ENCODE peak calls at places on chromosomes 3 and 15, in nine cellular contexts. One of them, this sample, is unnamed.

GRCh38 chr3:72255191-72255590 is 470.2 kb upstream of the PROK2 start:
- DNase-seq in tibial nerve: no peak
- DNase-seq in A549: no peak
- DNase-seq in upper lobe of left lung: no peak
- DNase-seq in stomach: peak; percentile 48
- DNase-seq in HepG2: no peak
- DNase-seq in ovary: no peak
- DNase-seq in H1: no peak
- DNase-seq in suprapubic skin: no peak
- DNase-seq in this sample: peak; percentile 42

GRCh38 chr15:35618260-35619188 is 72.6 kb upstream of the DPH6 start:
- DNase-seq in tibial nerve: no peak
- DNase-seq in A549: no peak
- DNase-seq in upper lobe of left lung: no peak
- DNase-seq in stomach: no peak
- DNase-seq in HepG2: no peak
- DNase-seq in ovary: no peak
- DNase-seq in H1: no peak
- DNase-seq in suprapubic skin: no peak
- DNase-seq in this sample: no peak

GRCh38 chr3:168002786-168003368 is 92.8 kb downstream of the GOLIM4 start:
- DNase-seq in tibial nerve: no peak
- DNase-seq in A549: peak; percentile 26
- DNase-seq in upper lobe of left lung: no peak
- DNase-seq in stomach: peak; percentile 64
- DNase-seq in HepG2: no peak
- DNase-seq in ovary: no peak
- DNase-seq in H1: no peak
- DNase-seq in suprapubic skin: no peak
- DNase-seq in this sample: peak; percentile 42

GRCh38 chr15:71448688-71449114 is 333.4 kb downstream of the THSD4 start:
- DNase-seq in tibial nerve: no peak
- DNase-seq in A549: peak; percentile 86
- DNase-seq in upper lobe of left lung: no peak
- DNase-seq in stomach: peak; percentile 60
- DNase-seq in HepG2: peak; percentile 51
- DNase-seq in ovary: peak; percentile 16
- DNase-seq in H1: peak; percentile 39
- DNase-seq in suprapubic skin: no peak
- DNase-seq in this sample: peak; percentile 22

GRCh38 chr15:77905301-77905920 is 172.1 kb downstream of the TBC1D2B start:
- DNase-seq in tibial nerve: no peak
- DNase-seq in A549: no peak
- DNase-seq in upper lobe of left lung: no peak
- DNase-seq in stomach: peak; percentile 22
- DNase-seq in HepG2: no peak
- DNase-seq in ovary: no peak
- DNase-seq in H1: no peak
- DNase-seq in suprapubic skin: peak; percentile 69
- DNase-seq in this sample: no peak

GRCh38 chr3:10245313-10245712 is 2.9 kb upstream of the TATDN2 start:
- DNase-seq in tibial nerve: no peak
- DNase-seq in A549: no peak
- DNase-seq in upper lobe of left lung: no peak
- DNase-seq in stomach: no peak
- DNase-seq in HepG2: no peak
- DNase-seq in ovary: no peak
- DNase-seq in H1: no peak
- DNase-seq in suprapubic skin: no peak
- DNase-seq in this sample: no peak

GRCh38 chr15:28122038-28122949 is 23.2 kb upstream of the OCA2 start:
- DNase-seq in tibial nerve: no peak
- DNase-seq in A549: no peak
- DNase-seq in upper lobe of left lung: no peak
- DNase-seq in stomach: no peak
- DNase-seq in HepG2: no peak
- DNase-seq in ovary: no peak
- DNase-seq in H1: no peak
- DNase-seq in suprapubic skin: peak; percentile 72
- DNase-seq in this sample: no peak

GRCh38 chr3:138327831-138328230 is 1.8 kb downstream of the NME9 start:
- DNase-seq in tibial nerve: no peak
- DNase-seq in A549: no peak
- DNase-seq in upper lobe of left lung: no peak
- DNase-seq in stomach: no peak
- DNase-seq in HepG2: no peak
- DNase-seq in ovary: no peak
- DNase-seq in H1: no peak
- DNase-seq in suprapubic skin: no peak
- DNase-seq in this sample: no peak

GRCh38 chr3:51798561-51798960 is 19.5 kb upstream of the IQCF6 start:
- DNase-seq in tibial nerve: no peak
- DNase-seq in A549: no peak
- DNase-seq in upper lobe of left lung: no peak
- DNase-seq in stomach: no peak
- DNase-seq in HepG2: no peak
- DNase-seq in ovary: no peak
- DNase-seq in H1: no peak
- DNase-seq in suprapubic skin: no peak
- DNase-seq in this sample: no peak

GRCh38 chr3:168040624-168041208 is 55.0 kb downstream of the GOLIM4 start:
- DNase-seq in tibial nerve: no peak
- DNase-seq in A549: peak; percentile 57
- DNase-seq in upper lobe of left lung: peak; percentile 28
- DNase-seq in stomach: no peak
- DNase-seq in HepG2: peak; percentile 49
- DNase-seq in ovary: no peak
- DNase-seq in H1: no peak
- DNase-seq in suprapubic skin: no peak
- DNase-seq in this sample: no peak

GRCh38 chr3:134697830-134698699 is 47.2 kb upstream of the KY start:
- DNase-seq in tibial nerve: no peak
- DNase-seq in A549: no peak
- DNase-seq in upper lobe of left lung: no peak
- DNase-seq in stomach: no peak
- DNase-seq in HepG2: no peak
- DNase-seq in ovary: no peak
- DNase-seq in H1: no peak
- DNase-seq in suprapubic skin: no peak
- DNase-seq in this sample: no peak

GRCh38 chr3:145807990-145808389 is 353.0 kb downstream of the PLOD2 start:
- DNase-seq in tibial nerve: no peak
- DNase-seq in A549: peak; percentile 25
- DNase-seq in upper lobe of left lung: no peak
- DNase-seq in stomach: no peak
- DNase-seq in HepG2: no peak
- DNase-seq in ovary: no peak
- DNase-seq in H1: no peak
- DNase-seq in suprapubic skin: no peak
- DNase-seq in this sample: no peak

GRCh38 chr3:14440531-14441239 is 38.3 kb downstream of the SLC6A6 start:
- DNase-seq in tibial nerve: no peak
- DNase-seq in A549: peak; percentile 46
- DNase-seq in upper lobe of left lung: no peak
- DNase-seq in stomach: no peak
- DNase-seq in HepG2: no peak
- DNase-seq in ovary: no peak
- DNase-seq in H1: no peak
- DNase-seq in suprapubic skin: no peak
- DNase-seq in this sample: no peak

GRCh38 chr15:41476416-41477048 is 17.1 kb upstream of the ITPKA start:
- DNase-seq in tibial nerve: no peak
- DNase-seq in A549: no peak
- DNase-seq in upper lobe of left lung: no peak
- DNase-seq in stomach: no peak
- DNase-seq in HepG2: no peak
- DNase-seq in ovary: no peak
- DNase-seq in H1: no peak
- DNase-seq in suprapubic skin: no peak
- DNase-seq in this sample: no peak

GRCh38 chr3:39428745-39429201 is 22.3 kb downstream of the RPSA start:
- DNase-seq in tibial nerve: no peak
- DNase-seq in A549: no peak
- DNase-seq in upper lobe of left lung: no peak
- DNase-seq in stomach: no peak
- DNase-seq in HepG2: no peak
- DNase-seq in ovary: no peak
- DNase-seq in H1: no peak
- DNase-seq in suprapubic skin: no peak
- DNase-seq in this sample: no peak

GRCh38 chr3:143134446-143134845 is 14.9 kb downstream of the CHST2 start:
- DNase-seq in tibial nerve: no peak
- DNase-seq in A549: no peak
- DNase-seq in upper lobe of left lung: no peak
- DNase-seq in stomach: no peak
- DNase-seq in HepG2: no peak
- DNase-seq in ovary: no peak
- DNase-seq in H1: no peak
- DNase-seq in suprapubic skin: no peak
- DNase-seq in this sample: no peak

GRCh38 chr3:132730891-132731580 is 8.8 kb upstream of the NPHP3 start:
- DNase-seq in tibial nerve: no peak
- DNase-seq in A549: peak; percentile 39
- DNase-seq in upper lobe of left lung: no peak
- DNase-seq in stomach: no peak
- DNase-seq in HepG2: peak; percentile 33
- DNase-seq in ovary: no peak
- DNase-seq in H1: no peak
- DNase-seq in suprapubic skin: no peak
- DNase-seq in this sample: no peak

GRCh38 chr3:10371167-10371566 is 50.3 kb upstream of the SEC13 start:
- DNase-seq in tibial nerve: no peak
- DNase-seq in A549: no peak
- DNase-seq in upper lobe of left lung: no peak
- DNase-seq in stomach: no peak
- DNase-seq in HepG2: no peak
- DNase-seq in ovary: no peak
- DNase-seq in H1: no peak
- DNase-seq in suprapubic skin: no peak
- DNase-seq in this sample: no peak

GRCh38 chr3:128438488-128439072 is 28.1 kb downstream of the DNAJB8 start:
- DNase-seq in tibial nerve: no peak
- DNase-seq in A549: no peak
- DNase-seq in upper lobe of left lung: no peak
- DNase-seq in stomach: no peak
- DNase-seq in HepG2: no peak
- DNase-seq in ovary: no peak
- DNase-seq in H1: no peak
- DNase-seq in suprapubic skin: no peak
- DNase-seq in this sample: no peak

GRCh38 chr3:122101646-122102045 is 46.5 kb downstream of the CD86 start:
- DNase-seq in tibial nerve: no peak
- DNase-seq in A549: peak; percentile 59
- DNase-seq in upper lobe of left lung: no peak
- DNase-seq in stomach: no peak
- DNase-seq in HepG2: peak; percentile 56
- DNase-seq in ovary: no peak
- DNase-seq in H1: no peak
- DNase-seq in suprapubic skin: no peak
- DNase-seq in this sample: no peak

DNA sequence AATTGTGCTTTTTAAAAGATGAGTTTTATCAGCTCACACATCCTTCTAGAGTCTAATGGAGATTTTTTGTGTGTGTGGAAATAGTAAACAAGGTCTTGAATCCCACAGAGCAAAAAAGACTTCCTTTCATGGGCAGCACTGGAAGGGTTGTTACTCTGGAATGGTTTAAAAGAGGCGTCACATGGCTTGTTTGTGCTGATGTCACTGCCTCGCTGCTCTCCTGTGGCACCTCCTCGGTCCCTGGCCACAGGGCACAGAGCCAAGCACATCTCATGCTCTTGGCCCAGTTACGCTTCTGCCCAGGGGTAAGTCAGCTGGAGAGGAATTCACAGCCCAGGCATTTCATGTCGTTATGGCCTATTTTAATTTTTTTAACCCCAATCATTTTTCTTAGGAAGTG is 53.2 kb downstream of the PGPEP1L start:
- DNase-seq in tibial nerve: peak; percentile 70
- DNase-seq in A549: no peak
- DNase-seq in upper lobe of left lung: no peak
- DNase-seq in stomach: no peak
- DNase-seq in HepG2: no peak
- DNase-seq in ovary: peak; percentile 71
- DNase-seq in H1: no peak
- DNase-seq in suprapubic skin: no peak
- DNase-seq in this sample: peak; percentile 60
- TF ChIP-seq EP300 in tibial nerve: no peak
- TF ChIP-seq EP300 in A549: no peak
- TF ChIP-seq EP300 in upper lobe of left lung: no peak
- TF ChIP-seq EP300 in stomach: peak; percentile 74
- TF ChIP-seq EP300 in HepG2: no peak
- TF ChIP-seq EP300 in ovary: no peak
- TF ChIP-seq EP300 in H1: no peak
- TF ChIP-seq EP300 in suprapubic skin: peak; percentile 46
- TF ChIP-seq EP300 in this sample: no peak

DNA sequence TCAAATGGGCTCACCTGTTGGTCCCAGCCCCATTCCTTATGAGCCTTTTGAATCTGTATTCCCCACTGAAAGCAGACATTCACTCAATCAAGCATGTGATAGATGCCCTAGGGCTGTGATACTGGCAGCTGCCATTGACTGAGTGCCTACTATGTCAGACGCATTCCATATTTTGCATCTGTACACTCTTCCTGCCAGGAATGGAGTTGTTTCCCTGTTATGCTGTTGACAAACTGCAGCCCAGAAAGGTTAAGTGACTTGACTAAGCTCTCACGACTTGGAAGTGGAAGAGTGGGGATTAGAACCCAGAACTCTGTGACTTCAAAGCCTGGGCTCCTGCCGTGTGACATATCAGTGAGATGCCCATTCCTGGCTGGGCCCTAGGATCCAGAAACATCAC is 211.4 kb downstream of the RPLP1 start:
- DNase-seq in tibial nerve: no peak
- DNase-seq in A549: no peak
- DNase-seq in upper lobe of left lung: no peak
- DNase-seq in stomach: no peak
- DNase-seq in HepG2: no peak
- DNase-seq in ovary: no peak
- DNase-seq in H1: no peak
- DNase-seq in suprapubic skin: no peak
- DNase-seq in this sample: no peak
- TF ChIP-seq CTCF in tibial nerve: no peak
- TF ChIP-seq CTCF in A549: no peak
- TF ChIP-seq CTCF in upper lobe of left lung: no peak
- TF ChIP-seq CTCF in stomach: no peak
- TF ChIP-seq CTCF in HepG2: no peak
- TF ChIP-seq CTCF in ovary: no peak
- TF ChIP-seq CTCF in H1: no peak
- TF ChIP-seq CTCF in suprapubic skin: no peak
- TF ChIP-seq CTCF in this sample: no peak

GRCh38 chr3:178095522-178095921 is 440.7 kb upstream of the KCNMB2 start:
- DNase-seq in tibial nerve: no peak
- DNase-seq in A549: no peak
- DNase-seq in upper lobe of left lung: no peak
- DNase-seq in stomach: no peak
- DNase-seq in HepG2: no peak
- DNase-seq in ovary: no peak
- DNase-seq in H1: no peak
- DNase-seq in suprapubic skin: no peak
- DNase-seq in this sample: no peak
- H3K4me1 ChIP-seq in tibial nerve: no peaks in the 10 kb centered on the region
- H3K4me1 ChIP-seq in A549: peaks cover 4% of the 10 kb centered on the region
- H3K4me1 ChIP-seq in upper lobe of left lung: no peaks in the 10 kb centered on the region
- H3K4me1 ChIP-seq in stomach: no peaks in the 10 kb centered on the region
- H3K4me1 ChIP-seq in HepG2: no peaks in the 10 kb centered on the region
- H3K4me1 ChIP-seq in ovary: no peaks in the 10 kb centered on the region
- H3K4me1 ChIP-seq in H1: no peaks in the 10 kb centered on the region
- H3K4me1 ChIP-seq in suprapubic skin: no peaks in the 10 kb centered on the region
- H3K4me1 ChIP-seq in this sample: no peaks in the 10 kb centered on the region

GRCh38 chr3:54533856-54534255 is 394.0 kb downstream of the LRTM1 start:
- DNase-seq in tibial nerve: no peak
- DNase-seq in A549: no peak
- DNase-seq in upper lobe of left lung: no peak
- DNase-seq in stomach: no peak
- DNase-seq in HepG2: peak; percentile 3
- DNase-seq in ovary: no peak
- DNase-seq in H1: no peak
- DNase-seq in suprapubic skin: no peak
- DNase-seq in this sample: no peak
- TF ChIP-seq EP300 in tibial nerve: no peak
- TF ChIP-seq EP300 in A549: no peak
- TF ChIP-seq EP300 in upper lobe of left lung: no peak
- TF ChIP-seq EP300 in stomach: no peak
- TF ChIP-seq EP300 in HepG2: no peak
- TF ChIP-seq EP300 in ovary: no peak
- TF ChIP-seq EP300 in H1: no peak
- TF ChIP-seq EP300 in suprapubic skin: no peak
- TF ChIP-seq EP300 in this sample: no peak

This sample was measured in transverse colon.